ENCODE peak calls at places on chromosomes 16 and 17, in seven cellular contexts. C is body of pancreas; U is sciatic nerve; J is neural crest cell; T is SHP77 treated with DMSO at 0.1 percent for 48 hours; W is stimulated activated CD8-positive, alpha-beta memory T cell treated with anti-CD3 and anti-CD28 coated beads, Interleukin-15, amount 100 ng/mL, for 48 hours; B is AG04450. N is an unnamed sample.

GRCh38 chr17:1197781-1198490 is 18.2 kb upstream of the ABR start:
- DNase-seq in C (peak; percentile 58), U (peak; percentile 90), J (no peak), T (no peak), W (peak; percentile 49), B (no peak), N (peak; percentile 66)

GRCh38 chr17:80824549-80825470 is 166.8 kb upstream of the CHMP6 start:
- DNase-seq in C (no peak), U (no peak), J (no peak), T (no peak), W (no peak), B (no peak), N (no peak)

GRCh38 chr16:67001159-67001486 is 12.7 kb downstream of the CES4A start:
- DNase-seq in C (no peak), U (no peak), J (no peak), T (no peak), W (no peak), B (no peak), N (no peak)

GRCh38 chr17:68439656-68440290 is 17.5 kb downstream of the WIPI1 start:
- DNase-seq in C (no peak), U (no peak), J (no peak), T (no peak), W (no peak), B (no peak), N (no peak)

GRCh38 chr17:48804936-48805411 is 12.1 kb downstream of the TTLL6 start:
- DNase-seq in C (peak; percentile 67), U (peak; percentile 80), J (peak; percentile 83), T (peak; percentile 14), W (peak; percentile 30), B (no peak), N (peak; percentile 69)

GRCh38 chr17:76492250-76492988 is 8.8 kb downstream of the RHBDF2 start:
- DNase-seq in C (no peak), U (no peak), J (no peak), T (no peak), W (no peak), B (no peak), N (no peak)

GRCh38 chr16:20409398-20410152 is at the start of gene ACSM5:
- DNase-seq in C (peak; percentile 73), U (peak; percentile 81), J (no peak), T (no peak), W (no peak), B (no peak), N (peak; percentile 4)

GRCh38 chr16:22673463-22673862 is 140.5 kb upstream of the HS3ST2 start:
- DNase-seq in C (no peak), U (no peak), J (no peak), T (no peak), W (no peak), B (no peak), N (no peak)

GRCh38 chr16:3023415-3023668 is 400 bp downstream of the HCFC1R1 start:
- DNase-seq in C (peak; percentile 76), U (peak; percentile 77), J (no peak), T (no peak), W (no peak), B (no peak), N (peak; percentile 80)

GRCh38 chr17:4599505-4600281 is 15.4 kb downstream of the SMTNL2 start:
- DNase-seq in C (no peak), U (no peak), J (no peak), T (peak; percentile 21), W (no peak), B (no peak), N (peak; percentile 38)

GRCh38 chr17:1232786-1233185 is 37.5 kb upstream of the BHLHA9 start:
- DNase-seq in C (no peak), U (no peak), J (no peak), T (no peak), W (no peak), B (peak; percentile 23), N (no peak)

GRCh38 chr17:43840814-43841213 is 6.2 kb upstream of the CD300LG start:
- DNase-seq in C (peak; percentile 10), U (no peak), J (no peak), T (no peak), W (no peak), B (no peak), N (no peak)

GRCh38 chr17:70767102-70767701 is 597.9 kb downstream of the KCNJ2 start:
- DNase-seq in C (no peak), U (no peak), J (peak; percentile 21), T (no peak), W (no peak), B (peak; percentile 3), N (peak; percentile 11)

GRCh38 chr17:46766493-46767491 is 51.7 kb downstream of the WNT3 start:
- DNase-seq in C (no peak), U (peak; percentile 47), J (no peak), T (no peak), W (no peak), B (no peak), N (no peak)

GRCh38 chr17:59846391-59847165 is 46.2 kb downstream of the TUBD1 start:
- DNase-seq in C (peak; percentile 50), U (peak; percentile 74), J (no peak), T (peak; percentile 77), W (no peak), B (peak; percentile 84), N (peak; percentile 62)

GRCh38 chr17:57366558-57367351 is 110.4 kb downstream of the MSI2 start:
- DNase-seq in C (peak; percentile 14), U (no peak), J (no peak), T (no peak), W (no peak), B (no peak), N (peak; percentile 53)

GRCh38 chr17:71864754-71865153 is 256.1 kb upstream of the SOX9 start:
- DNase-seq in C (no peak), U (no peak), J (no peak), T (no peak), W (no peak), B (no peak), N (no peak)

GRCh38 chr17:47841488-47842308 is 625 bp upstream of the SCRN2 start:
- DNase-seq in C (no peak), U (no peak), J (no peak), T (no peak), W (no peak), B (no peak), N (no peak)

GRCh38 chr17:39573447-39574298 is 34.0 kb downstream of the NEUROD2 start:
- DNase-seq in C (peak; percentile 77), U (peak; percentile 72), J (peak; percentile 59), T (peak; percentile 63), W (peak; percentile 14), B (no peak), N (peak; percentile 76)

GRCh38 chr17:63573634-63574033 is 23.4 kb downstream of the DCAF7 start:
- DNase-seq in C (no peak), U (no peak), J (no peak), T (no peak), W (no peak), B (no peak), N (peak; percentile 13)

GRCh38 chr17:32490101-32490482 is 3.3 kb downstream of the CDK5R1 start:
- DNase-seq in C (peak; percentile 18), U (no peak), J (no peak), T (no peak), W (no peak), B (no peak), N (no peak)

GRCh38 chr17:32276217-32276616 is 10.6 kb downstream of the RHBDL3 start:
- DNase-seq in C (no peak), U (no peak), J (no peak), T (no peak), W (no peak), B (no peak), N (no peak)

GRCh38 chr16:85361441-85362118 is 249.3 kb upstream of the CIBAR2 start:
- DNase-seq in C (peak; percentile 94), U (no peak), J (no peak), T (peak; percentile 45), W (no peak), B (no peak), N (no peak)

GRCh38 chr16:622920-623280 is 7.9 kb upstream of the WFIKKN1 start:
- DNase-seq in C (no peak), U (no peak), J (no peak), T (no peak), W (no peak), B (no peak), N (no peak)

GRCh38 chr17:36182176-36183000 is 6.0 kb upstream of the TBC1D3B start:
- DNase-seq in C (peak; percentile 52), U (peak; percentile 66), J (peak; percentile 53), T (no peak), W (no peak), B (no peak), N (no peak)

GRCh38 chr16:30183961-30184429 is 593 bp downstream of the CORO1A start:
- DNase-seq in C (peak; percentile 15), U (no peak), J (no peak), T (no peak), W (peak; percentile 57), B (no peak), N (peak; percentile 22)

GRCh38 chr17:31067699-31068184 is 27.0 kb upstream of the NF1 start:
- DNase-seq in C (no peak), U (no peak), J (no peak), T (no peak), W (no peak), B (peak; percentile 29), N (no peak)

GRCh38 chr16:22016927-22017326 is 9.0 kb downstream of the MOSMO start:
- DNase-seq in C (no peak), U (no peak), J (no peak), T (no peak), W (no peak), B (no peak), N (no peak)

GRCh38 chr16:35102780-35103403 is 1643.5 kb downstream of the TP53TG3F start:
- DNase-seq in C (no peak), U (no peak), J (no peak), T (peak; percentile 24), W (no peak), B (no peak), N (no peak)

GRCh38 chr16:10325783-10326543 is 59.9 kb upstream of the ATF7IP2 start:
- DNase-seq in C (no peak), U (no peak), J (no peak), T (no peak), W (no peak), B (no peak), N (no peak)

GRCh38 chr16:22898874-22899348 is 84.9 kb downstream of the HS3ST2 start:
- DNase-seq in C (peak; percentile 76), U (peak; percentile 78), J (peak; percentile 81), T (no peak), W (peak; percentile 21), B (no peak), N (peak; percentile 51)

GRCh38 chr17:27415090-27415795 is 41.0 kb upstream of the KSR1 start:
- DNase-seq in C (no peak), U (peak; percentile 33), J (no peak), T (no peak), W (no peak), B (no peak), N (no peak)

GRCh38 chr16:11258553-11259287 is 2.7 kb upstream of the SOCS1 start:
- DNase-seq in C (peak; percentile 81), U (peak; percentile 66), J (no peak), T (no peak), W (no peak), B (no peak), N (no peak)

GRCh38 chr16:12262454-12263180 is 286.1 kb downstream of the SNX29 start:
- DNase-seq in C (peak; percentile 65), U (no peak), J (no peak), T (no peak), W (no peak), B (no peak), N (peak; percentile 19)

GRCh38 chr17:4850236-4850635 is 17.1 kb downstream of the MINK1 start:
- DNase-seq in C (no peak), U (no peak), J (no peak), T (no peak), W (no peak), B (no peak), N (no peak)

GRCh38 chr17:43468746-43469544 is 14.8 kb upstream of the DHX8 start:
- DNase-seq in C (no peak), U (no peak), J (no peak), T (no peak), W (no peak), B (peak; percentile 23), N (peak; percentile 3)

GRCh38 chr17:18009609-18010420 is 29.2 kb downstream of the ATPAF2 start:
- DNase-seq in C (no peak), U (no peak), J (no peak), T (no peak), W (no peak), B (no peak), N (no peak)

GRCh38 chr16:67727521-67728485 is 8.7 kb upstream of the GFOD2 start:
- DNase-seq in C (no peak), U (no peak), J (no peak), T (no peak), W (no peak), B (no peak), N (peak; percentile 71)

N was measured in cerebellar cortex.